ENCODE peak calls at places on chromosomes 3 and 15, in six cellular contexts. Q, I, J, H, O and E are unnamed samples.

GRCh38 chr3:157805553-157805952 is 300.7 kb downstream of the SHOX2 start:
- DNase-seq in Q (no peak), I (no peak), J (no peak), H (no peak), O (no peak), E (no peak)

GRCh38 chr3:112979244-112979832 is 4.4 kb upstream of the CD200R1 start:
- DNase-seq in Q (no peak), I (no peak), J (peak; percentile 62), H (no peak), O (no peak), E (no peak)

GRCh38 chr3:76756578-76756977 is 283.3 kb upstream of the ROBO2 start:
- DNase-seq in Q (no peak), I (no peak), J (no peak), H (no peak), O (no peak), E (no peak)

GRCh38 chr15:65828566-65828965 is 36.5 kb upstream of the DENND4A start:
- DNase-seq in Q (no peak), I (no peak), J (no peak), H (no peak), O (no peak), E (no peak)

GRCh38 chr3:190830031-190830430 is 32.5 kb downstream of the GMNC start:
- DNase-seq in Q (no peak), I (no peak), J (no peak), H (no peak), O (no peak), E (peak; percentile 62)

GRCh38 chr15:31308185-31308639 is 18.4 kb upstream of the KLF13 start:
- DNase-seq in Q (no peak), I (no peak), J (no peak), H (peak; percentile 57), O (no peak), E (no peak)

GRCh38 chr3:113897373-113897777 is 50.4 kb upstream of the ZDHHC23 start:
- DNase-seq in Q (no peak), I (no peak), J (no peak), H (no peak), O (no peak), E (no peak)

GRCh38 chr3:29447946-29448632 is 167.2 kb downstream of the RBMS3 start:
- DNase-seq in Q (no peak), I (no peak), J (no peak), H (no peak), O (no peak), E (no peak)

GRCh38 chr3:145197051-145197562 is 963.9 kb downstream of the PLOD2 start:
- DNase-seq in Q (no peak), I (no peak), J (no peak), H (no peak), O (no peak), E (no peak)

GRCh38 chr15:51450001-51450400 is 108.5 kb downstream of the GLDN start:
- DNase-seq in Q (no peak), I (no peak), J (peak; percentile 63), H (no peak), O (peak; percentile 9), E (peak; percentile 31)

GRCh38 chr15:58038426-58039106 is 26.9 kb downstream of the ALDH1A2 start:
- DNase-seq in Q (no peak), I (no peak), J (peak; percentile 68), H (no peak), O (peak; percentile 48), E (peak; percentile 37)

GRCh38 chr15:36484038-36484778 is 95.2 kb upstream of the CDIN1 start:
- DNase-seq in Q (no peak), I (no peak), J (no peak), H (no peak), O (peak; percentile 25), E (no peak)

GRCh38 chr3:151395806-151396205 is 11.3 kb upstream of the P2RY12 start:
- DNase-seq in Q (no peak), I (no peak), J (peak; percentile 44), H (no peak), O (peak; percentile 9), E (peak; percentile 46)

GRCh38 chr3:129398803-129399144 is 29.7 kb downstream of the EFCAB12 start:
- DNase-seq in Q (no peak), I (no peak), J (peak; percentile 32), H (peak; percentile 49), O (no peak), E (no peak)

DNA sequence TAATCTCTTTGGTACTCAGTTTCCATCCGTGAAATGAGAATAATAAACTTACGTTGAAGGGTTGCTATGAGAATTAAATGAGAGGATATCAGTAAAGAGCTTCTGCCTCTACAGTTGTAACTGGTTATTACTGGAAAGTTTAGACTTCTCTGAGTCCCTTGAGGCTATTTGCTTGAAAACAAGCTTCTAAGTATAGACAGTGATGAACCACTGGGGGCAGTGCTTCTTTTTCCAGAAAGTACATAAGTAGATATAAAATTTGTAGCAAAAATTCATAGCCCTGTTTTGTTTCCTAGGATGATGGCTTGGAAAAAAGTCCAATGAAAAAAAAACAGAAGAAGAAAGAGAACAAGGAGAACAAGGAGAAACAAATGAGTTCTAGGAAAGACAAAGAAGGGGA is 87.1 kb downstream of the RGMA start:
- DNase-seq in Q (no peak), I (no peak), J (peak; percentile 22), H (no peak), O (no peak), E (no peak)
- TF ChIP-seq CTCF in Q (no peak), I (no peak), J (peak; percentile 12), H (no peak), O (peak; percentile 14), E (no peak)

GRCh38 chr15:95624100-95624499 is 706.4 kb upstream of the NR2F2 start:
- DNase-seq in Q (no peak), I (no peak), J (no peak), H (no peak), O (no peak), E (no peak)

GRCh38 chr15:95624616-95625361 is 705.7 kb upstream of the NR2F2 start:
- DNase-seq in Q (no peak), I (no peak), J (no peak), H (no peak), O (no peak), E (no peak)

GRCh38 chr15:95622843-95623242 is 707.7 kb upstream of the NR2F2 start:
- DNase-seq in Q (no peak), I (no peak), J (no peak), H (no peak), O (no peak), E (no peak)

GRCh38 chr15:95629503-95630168 is 700.9 kb upstream of the NR2F2 start:
- DNase-seq in Q (no peak), I (no peak), J (no peak), H (no peak), O (no peak), E (no peak)

DNA sequence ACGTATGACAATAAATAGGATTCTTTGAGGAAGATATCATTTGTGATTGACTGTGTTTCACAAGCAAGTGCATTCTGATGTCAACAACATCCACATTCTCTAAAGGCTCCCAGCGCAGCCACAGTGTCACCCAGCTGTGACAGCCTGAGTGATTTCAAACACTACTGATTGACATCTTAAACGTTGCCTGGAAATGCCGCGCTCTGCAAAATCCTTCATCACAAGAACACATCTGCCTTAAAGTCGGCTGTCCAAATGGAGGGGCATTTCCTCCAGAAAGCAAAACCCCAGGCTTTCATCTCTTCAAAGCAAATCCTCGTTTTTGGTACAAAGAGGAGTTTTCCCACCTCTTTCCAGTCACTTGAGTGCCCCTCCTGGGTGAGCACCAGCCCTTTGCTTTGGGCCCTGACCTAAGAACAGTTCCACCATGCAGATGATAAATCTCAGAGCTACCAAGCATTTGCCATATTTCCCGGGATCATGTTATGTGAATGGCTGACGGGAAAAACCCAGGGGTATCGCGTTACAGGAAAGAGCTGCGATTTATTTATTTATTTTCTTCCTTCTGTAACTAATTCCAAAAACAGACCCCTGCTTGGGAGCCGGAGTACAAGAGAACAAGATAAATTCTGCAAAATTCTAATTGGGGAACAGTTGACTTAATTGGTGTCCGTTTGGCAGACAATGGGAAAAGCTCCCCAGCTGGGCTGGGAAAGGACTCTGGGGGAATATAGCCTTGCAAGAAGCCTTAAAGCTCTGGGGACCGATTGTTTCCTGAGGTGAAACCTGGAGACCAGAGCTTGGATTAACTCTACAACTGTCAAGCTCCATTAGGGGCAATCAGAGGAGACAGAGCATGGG is 703.8 kb upstream of the NR2F2 start:
- DNase-seq in Q (no peak), I (no peak), J (no peak), H (no peak), O (peak; percentile 27), E (no peak)
- H3K4me3 ChIP-seq in Q (no peak overlapping the region), I (no peak overlapping the region), J (no peak overlapping the region), H (no peak overlapping the region), O (no peak overlapping the region), E (no peak overlapping the region)

GRCh38 chr3:99706410-99706809 is 68.0 kb downstream of the COL8A1 start:
- DNase-seq in Q (no peak), I (no peak), J (peak; percentile 42), H (no peak), O (no peak), E (no peak)

GRCh38 chr3:99700637-99701268 is 62.4 kb downstream of the COL8A1 start:
- DNase-seq in Q (no peak), I (no peak), J (peak; percentile 63), H (no peak), O (peak; percentile 87), E (no peak)

GRCh38 chr3:99702953-99703352 is 64.6 kb downstream of the COL8A1 start:
- DNase-seq in Q (no peak), I (no peak), J (no peak), H (no peak), O (peak; percentile 47), E (no peak)

GRCh38 chr3:99704417-99704816 is 66.0 kb downstream of the COL8A1 start:
- DNase-seq in Q (no peak), I (no peak), J (no peak), H (no peak), O (no peak), E (no peak)

DNA sequence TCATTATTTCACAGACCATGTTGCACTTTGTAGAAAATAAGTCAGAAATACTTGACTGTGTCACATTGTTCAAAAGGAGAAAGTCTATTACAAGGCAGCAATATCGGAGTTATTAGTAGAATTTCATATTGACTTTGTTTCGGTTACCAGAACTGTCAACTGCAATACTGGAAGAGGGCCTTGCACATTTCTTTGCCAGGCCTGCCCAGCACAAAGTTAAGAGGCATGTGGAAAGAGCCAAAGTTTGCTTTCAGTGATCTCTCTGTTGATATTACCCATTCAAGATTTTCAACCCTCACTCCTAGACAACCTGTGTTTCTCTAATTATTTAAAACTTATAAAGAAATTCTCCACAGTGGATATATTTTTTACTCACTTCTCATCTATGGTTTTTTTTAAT is 65.1 kb downstream of the COL8A1 start:
- DNase-seq in Q (no peak), I (no peak), J (no peak), H (no peak), O (no peak), E (no peak)
- TF ChIP-seq CTCF in Q (no peak), I (no peak), J (no peak), H (no peak), O (no peak), E (no peak)

DNA sequence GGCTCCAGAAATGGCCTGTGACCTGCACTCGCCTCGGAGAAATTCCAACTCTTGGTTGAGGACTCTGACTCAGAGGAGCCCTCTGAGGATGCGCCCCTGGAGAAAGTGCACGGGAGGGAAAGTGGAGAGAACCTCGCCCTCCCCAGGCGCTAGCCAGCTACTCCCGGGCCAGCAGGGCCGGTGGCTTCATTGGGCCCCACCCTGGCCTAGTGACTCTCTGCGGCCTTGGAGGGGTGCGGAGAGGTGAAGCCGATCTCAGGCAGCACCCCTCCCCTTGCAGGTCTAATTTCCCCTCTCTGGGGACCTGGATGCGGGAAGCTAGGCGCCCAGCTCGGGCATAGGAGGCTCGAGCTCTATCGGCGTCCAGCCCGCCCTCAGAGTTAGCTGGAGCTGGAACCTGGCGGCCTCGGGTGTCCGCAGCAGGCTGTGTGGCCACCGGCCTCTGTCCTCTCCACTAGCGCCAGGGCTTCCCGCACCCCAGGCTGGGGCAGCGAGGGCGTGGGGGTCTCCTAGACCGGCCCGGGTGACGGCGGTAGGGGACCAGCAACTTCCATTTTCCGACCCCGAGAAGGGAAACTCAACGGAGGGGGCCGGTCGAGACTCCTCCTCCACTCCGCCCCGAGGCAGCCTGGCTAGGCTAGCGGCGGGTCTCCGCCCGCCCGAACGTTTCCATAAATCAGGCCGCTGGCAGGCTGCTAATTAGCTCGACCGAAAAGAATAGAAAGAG is 29.4 kb downstream of the NR2F2 start:
- DNase-seq in Q (peak; percentile 79), I (no peak), J (peak; percentile 42), H (no peak), O (no peak), E (no peak)
- H3K4me3 ChIP-seq in Q (peak overlapping the region; percentile 51), I (peak overlapping the region; percentile 43), J (peak overlapping the region; percentile 20), H (no peak overlapping the region), O (peak overlapping the region; percentile 64), E (peak overlapping the region; percentile 68)